ENCODE peak calls at places on chromosomes 2 and 18, in four cellular contexts. One of them, this sample, is unnamed.

GRCh38 chr18:34771958-34772357 is 61.9 kb downstream of the DTNA start:
- DNase-seq in stomach: no peak
- DNase-seq in A549: no peak
- DNase-seq in suprapubic skin: no peak
- DNase-seq in this sample: no peak

GRCh38 chr2:37230581-37230980 is 815 bp downstream of the CEBPZ start:
- DNase-seq in stomach: no peak
- DNase-seq in A549: peak
- DNase-seq in suprapubic skin: no peak
- DNase-seq in this sample: no peak

GRCh38 chr18:8584798-8585197 is 24.4 kb upstream of the RAB12 start:
- DNase-seq in A549: no peak
- DNase-seq in suprapubic skin: no peak
- DNase-seq in stomach: no peak
- DNase-seq in this sample: no peak

GRCh38 chr2:106269591-106270291 is 75.6 kb upstream of the UXS1 start:
- DNase-seq in stomach: peak
- DNase-seq in suprapubic skin: peak
- DNase-seq in A549: peak
- DNase-seq in this sample: no peak

GRCh38 chr2:74696758-74697327 is 42.8 kb downstream of the SEMA4F start:
- DNase-seq in stomach: no peak
- DNase-seq in suprapubic skin: no peak
- DNase-seq in A549: no peak
- DNase-seq in this sample: no peak

GRCh38 chr2:222594679-222595078 is 61.2 kb downstream of the FARSB start:
- DNase-seq in suprapubic skin: no peak
- DNase-seq in A549: no peak
- DNase-seq in stomach: no peak
- DNase-seq in this sample: no peak

GRCh38 chr2:113281920-113282746 is 3.4 kb upstream of the PAX8 start:
- DNase-seq in A549: no peak
- DNase-seq in suprapubic skin: no peak
- DNase-seq in stomach: no peak
- DNase-seq in this sample: no peak

GRCh38 chr2:203549406-203549805 is 14.3 kb upstream of the RAPH1 start:
- DNase-seq in suprapubic skin: no peak
- DNase-seq in A549: no peak
- DNase-seq in stomach: no peak
- DNase-seq in this sample: no peak

GRCh38 chr18:7038330-7038846 is 79.2 kb downstream of the LAMA1 start:
- DNase-seq in A549: no peak
- DNase-seq in stomach: no peak
- DNase-seq in suprapubic skin: peak
- DNase-seq in this sample: peak

GRCh38 chr18:64886995-64887394 is 738.1 kb upstream of the LINC00305 start:
- DNase-seq in A549: no peak
- DNase-seq in suprapubic skin: no peak
- DNase-seq in stomach: no peak
- DNase-seq in this sample: no peak

GRCh38 chr2:86274265-86274917 is 63.0 kb downstream of the REEP1 start:
- DNase-seq in stomach: no peak
- DNase-seq in suprapubic skin: no peak
- DNase-seq in A549: peak
- DNase-seq in this sample: no peak

GRCh38 chr2:120969613-120970355 is 234.1 kb downstream of the GLI2 start:
- DNase-seq in A549: no peak
- DNase-seq in suprapubic skin: no peak
- DNase-seq in stomach: no peak
- DNase-seq in this sample: no peak

GRCh38 chr2:232464534-232464865 is 8.5 kb downstream of the ALPI start:
- DNase-seq in suprapubic skin: no peak
- DNase-seq in stomach: no peak
- DNase-seq in A549: no peak
- DNase-seq in this sample: no peak

GRCh38 chr2:219073413-219074129 is 12.8 kb upstream of the IHH start:
- DNase-seq in stomach: peak
- DNase-seq in A549: peak
- DNase-seq in suprapubic skin: no peak
- DNase-seq in this sample: no peak

GRCh38 chr2:71877636-71878035 is 270.0 kb downstream of the CYP26B1 start:
- DNase-seq in suprapubic skin: peak
- DNase-seq in A549: no peak
- DNase-seq in stomach: no peak
- DNase-seq in this sample: no peak

GRCh38 chr2:72583376-72583775 is 242.5 kb downstream of the EXOC6B start:
- DNase-seq in suprapubic skin: no peak
- DNase-seq in A549: no peak
- DNase-seq in stomach: no peak
- DNase-seq in this sample: no peak

GRCh38 chr2:139864821-139865302 is 1084.7 kb upstream of the NXPH2 start:
- DNase-seq in stomach: no peak
- DNase-seq in suprapubic skin: no peak
- DNase-seq in A549: no peak
- DNase-seq in this sample: no peak

GRCh38 chr2:25711641-25712369 is 38.4 kb upstream of the DTNB start:
- DNase-seq in stomach: no peak
- DNase-seq in A549: no peak
- DNase-seq in suprapubic skin: no peak
- DNase-seq in this sample: no peak

GRCh38 chr2:177338177-177338721 is 54.3 kb upstream of the AGPS start:
- DNase-seq in stomach: no peak
- DNase-seq in A549: no peak
- DNase-seq in suprapubic skin: no peak
- DNase-seq in this sample: no peak

GRCh38 chr2:233803292-233803911 is 25.3 kb downstream of the MROH2A start:
- DNase-seq in A549: no peak
- DNase-seq in suprapubic skin: no peak
- DNase-seq in stomach: peak
- DNase-seq in this sample: no peak

GRCh38 chr2:239267411-239267941 is 133.3 kb downstream of the HDAC4 start:
- DNase-seq in A549: no peak
- DNase-seq in suprapubic skin: peak
- DNase-seq in stomach: peak
- DNase-seq in this sample: peak

GRCh38 chr2:27451095-27451494 is 8.9 kb downstream of the KRTCAP3 start:
- DNase-seq in stomach: no peak
- DNase-seq in suprapubic skin: no peak
- DNase-seq in A549: no peak
- DNase-seq in this sample: no peak

DNA sequence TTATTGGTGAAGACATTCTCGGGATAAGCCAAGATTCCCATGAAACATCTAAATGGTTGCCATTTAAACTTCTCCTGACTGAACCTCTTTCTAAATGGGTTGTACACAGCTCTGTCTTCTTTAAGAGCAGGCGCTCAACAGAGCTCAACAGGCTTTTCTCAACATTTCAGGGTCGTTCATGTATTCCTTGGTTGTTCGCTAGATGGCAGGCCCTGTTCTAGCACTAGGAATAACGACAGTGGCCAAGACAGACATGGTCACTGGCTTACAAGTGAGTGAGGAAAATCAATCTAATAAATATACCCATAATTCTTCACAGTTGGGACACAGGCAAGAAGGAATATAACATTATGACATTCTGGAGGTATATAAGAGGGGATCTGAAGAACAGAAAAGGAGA is 154.5 kb downstream of the SMAD2 start:
- DNase-seq in A549: no peak
- DNase-seq in suprapubic skin: no peak
- DNase-seq in stomach: no peak
- DNase-seq in this sample: no peak
- TF ChIP-seq CTCF in A549: no peak
- TF ChIP-seq CTCF in suprapubic skin: no peak
- TF ChIP-seq CTCF in stomach: no peak
- TF ChIP-seq CTCF in this sample: no peak

GRCh38 chr2:159131267-159131790 is 155.2 kb downstream of the WDSUB1 start:
- DNase-seq in A549: no peak
- DNase-seq in stomach: no peak
- DNase-seq in suprapubic skin: no peak
- DNase-seq in this sample: no peak

GRCh38 chr2:159129807-159130206 is 156.7 kb downstream of the WDSUB1 start:
- DNase-seq in suprapubic skin: no peak
- DNase-seq in A549: no peak
- DNase-seq in stomach: no peak
- DNase-seq in this sample: no peak

GRCh38 chr2:159128191-159128590 is 158.3 kb downstream of the WDSUB1 start:
- DNase-seq in suprapubic skin: no peak
- DNase-seq in stomach: no peak
- DNase-seq in A549: no peak
- DNase-seq in this sample: no peak

GRCh38 chr2:159130302-159130701 is 156.2 kb downstream of the WDSUB1 start:
- DNase-seq in A549: no peak
- DNase-seq in stomach: no peak
- DNase-seq in suprapubic skin: no peak
- DNase-seq in this sample: no peak

DNA sequence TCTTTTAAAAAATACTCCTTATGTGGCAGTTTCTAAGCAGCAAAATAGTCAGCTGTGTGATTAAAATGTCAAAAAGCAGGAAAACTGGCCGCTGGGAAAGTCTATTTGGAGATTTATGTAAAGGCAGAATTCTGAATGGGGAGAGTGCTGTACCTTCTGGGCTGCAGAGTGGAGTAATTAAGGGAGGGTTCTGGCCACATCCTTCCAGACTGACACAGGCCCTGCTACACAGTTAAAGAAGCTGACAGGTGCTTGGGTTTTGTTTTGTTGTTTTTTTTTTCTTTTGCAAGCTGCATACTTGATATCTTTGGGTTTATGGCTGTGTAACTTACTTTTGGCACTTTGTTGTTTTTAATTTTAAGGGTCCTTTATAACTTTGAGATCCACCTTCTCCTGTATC is 157.2 kb downstream of the WDSUB1 start:
- DNase-seq in stomach: no peak
- DNase-seq in suprapubic skin: no peak
- DNase-seq in A549: no peak
- DNase-seq in this sample: no peak
- H3K27ac ChIP-seq in stomach: no peak
- H3K27ac ChIP-seq in suprapubic skin: no peak
- H3K27ac ChIP-seq in A549: no peak
- H3K27ac ChIP-seq in this sample: no peak

DNA sequence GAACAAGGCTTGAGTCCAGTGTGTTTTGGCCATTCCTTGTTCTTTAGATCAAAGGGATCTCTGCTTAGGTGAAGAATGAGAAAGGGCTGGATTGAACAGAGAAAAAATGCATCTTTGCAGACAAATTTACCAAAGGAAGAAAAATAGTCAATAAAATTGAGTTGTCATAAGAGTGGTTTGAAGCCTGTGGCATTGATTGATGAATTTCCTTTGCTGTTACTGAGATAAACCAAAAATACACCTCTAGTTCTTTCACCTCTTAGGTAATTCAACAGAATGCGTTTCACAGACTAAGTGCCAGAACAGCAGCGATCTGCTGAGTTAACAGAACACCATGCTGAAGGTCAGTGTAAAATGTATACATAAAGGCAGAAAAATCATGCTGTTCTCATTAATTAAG is 96.8 kb downstream of the SPHKAP start:
- DNase-seq in suprapubic skin: no peak
- DNase-seq in stomach: no peak
- DNase-seq in A549: no peak
- DNase-seq in this sample: no peak
- TF ChIP-seq EP300 in suprapubic skin: no peak
- TF ChIP-seq EP300 in stomach: no peak
- TF ChIP-seq EP300 in A549: no peak
- TF ChIP-seq EP300 in this sample: no peak

DNA sequence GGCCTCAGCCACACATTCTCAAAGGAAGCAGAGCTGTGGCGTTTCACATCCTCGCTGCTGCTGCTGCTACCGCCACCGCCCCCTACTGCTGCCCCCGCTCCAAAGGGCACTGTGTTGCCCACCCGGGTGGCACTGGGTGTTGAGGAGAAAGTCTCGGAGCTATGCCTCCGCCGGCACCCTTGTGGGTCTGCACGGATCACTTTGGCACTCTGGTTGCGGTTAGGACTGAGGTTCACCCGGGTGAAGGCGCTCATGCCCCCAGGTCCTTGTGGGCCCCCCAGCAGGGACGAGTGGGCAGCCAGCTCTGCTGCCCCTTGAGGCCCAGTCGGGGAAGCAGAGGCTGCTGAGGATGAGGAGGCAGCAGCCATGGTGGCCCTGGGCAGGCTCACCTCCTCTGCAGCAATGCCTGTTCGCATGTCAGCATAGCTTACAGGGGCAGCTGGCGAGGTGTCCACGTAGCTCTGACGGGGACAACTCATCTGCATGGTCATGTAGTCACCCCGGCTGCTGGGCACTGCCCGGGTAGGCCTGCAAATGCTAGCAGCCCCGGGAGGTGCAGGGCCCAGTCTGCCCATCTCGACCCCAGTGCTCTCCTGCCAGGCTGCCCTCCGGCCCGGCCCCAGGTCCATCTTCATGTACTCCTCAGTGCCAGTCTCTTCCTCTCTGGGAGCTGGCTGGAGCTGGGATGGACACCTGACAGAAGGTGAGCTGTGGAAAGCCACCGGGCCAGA is 4.2 kb downstream of the IRS1 start:
- DNase-seq in suprapubic skin: peak
- DNase-seq in stomach: peak
- DNase-seq in A549: no peak
- DNase-seq in this sample: peak
- TF ChIP-seq CTCF in suprapubic skin: no peak
- TF ChIP-seq CTCF in stomach: no peak
- TF ChIP-seq CTCF in A549: no peak
- TF ChIP-seq CTCF in this sample: peak

DNA sequence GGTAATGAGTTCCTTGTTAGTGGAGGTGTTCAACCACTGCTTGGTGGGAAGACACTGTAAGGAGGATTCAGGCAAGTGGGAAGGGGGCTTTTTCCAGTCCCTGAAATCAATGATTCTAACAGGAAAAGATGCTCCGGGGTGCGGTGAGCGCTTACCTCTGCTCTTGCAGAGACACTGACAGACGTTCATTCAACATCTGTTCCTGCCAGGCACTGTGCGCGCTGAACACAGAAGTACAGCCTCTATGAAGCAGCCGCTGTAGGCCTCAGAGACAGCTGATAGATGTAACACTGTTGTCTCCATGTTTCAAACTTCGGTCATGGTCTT is 738 bp upstream of the CLIP4 start:
- DNase-seq in A549: no peak
- DNase-seq in stomach: no peak
- DNase-seq in suprapubic skin: no peak
- DNase-seq in this sample: peak
- H3K27ac ChIP-seq in A549: peak
- H3K27ac ChIP-seq in stomach: no peak
- H3K27ac ChIP-seq in suprapubic skin: peak
- H3K27ac ChIP-seq in this sample: peak

GRCh38 chr18:3460823-3461398 is 10.9 kb downstream of the TGIF1 start:
- DNase-seq in A549: no peak
- DNase-seq in suprapubic skin: no peak
- DNase-seq in stomach: no peak
- DNase-seq in this sample: no peak
- TF ChIP-seq EP300 in A549: no peak
- TF ChIP-seq EP300 in suprapubic skin: no peak
- TF ChIP-seq EP300 in stomach: no peak
- TF ChIP-seq EP300 in this sample: no peak